ENCODE peak calls at places on chromosomes 12 and 14, in seven cellular contexts. One of them, this sample, is unnamed.

GRCh38 chr14:37116933-37117844 is 55.2 kb downstream of the SLC25A21 start:
- DNase-seq in cardiac muscle cell: no peak
- DNase-seq in ovary: no peak
- DNase-seq in WERI-Rb-1: no peak
- DNase-seq in thoracic aorta: no peak
- DNase-seq in K562: no peak
- DNase-seq in pancreas: no peak
- DNase-seq in this sample: no peak

GRCh38 chr12:15709524-15709923 is 79.7 kb downstream of the EPS8 start:
- DNase-seq in cardiac muscle cell: no peak
- DNase-seq in ovary: no peak
- DNase-seq in WERI-Rb-1: no peak
- DNase-seq in thoracic aorta: no peak
- DNase-seq in K562: no peak
- DNase-seq in pancreas: no peak
- DNase-seq in this sample: no peak

GRCh38 chr14:22510527-22511110 is 78.4 kb downstream of the DAD1 start:
- DNase-seq in cardiac muscle cell: peak
- DNase-seq in ovary: no peak
- DNase-seq in WERI-Rb-1: no peak
- DNase-seq in thoracic aorta: no peak
- DNase-seq in K562: no peak
- DNase-seq in pancreas: no peak
- DNase-seq in this sample: no peak

GRCh38 chr12:13534645-13535398 is 338.3 kb downstream of the EMP1 start:
- DNase-seq in cardiac muscle cell: peak
- DNase-seq in ovary: peak
- DNase-seq in WERI-Rb-1: peak
- DNase-seq in thoracic aorta: no peak
- DNase-seq in K562: peak
- DNase-seq in pancreas: peak
- DNase-seq in this sample: no peak

GRCh38 chr12:7832059-7832696 is 40.5 kb downstream of the SLC2A14 start:
- DNase-seq in cardiac muscle cell: peak
- DNase-seq in ovary: peak
- DNase-seq in WERI-Rb-1: peak
- DNase-seq in thoracic aorta: no peak
- DNase-seq in K562: peak
- DNase-seq in pancreas: peak
- DNase-seq in this sample: no peak

GRCh38 chr14:54529811-54530210 is 20.1 kb downstream of the CGRRF1 start:
- DNase-seq in cardiac muscle cell: peak
- DNase-seq in ovary: no peak
- DNase-seq in WERI-Rb-1: no peak
- DNase-seq in thoracic aorta: no peak
- DNase-seq in K562: no peak
- DNase-seq in pancreas: no peak
- DNase-seq in this sample: no peak

GRCh38 chr12:59629890-59630289 is 34.1 kb downstream of the SLC16A7 start:
- DNase-seq in cardiac muscle cell: no peak
- DNase-seq in ovary: no peak
- DNase-seq in WERI-Rb-1: no peak
- DNase-seq in thoracic aorta: no peak
- DNase-seq in K562: no peak
- DNase-seq in pancreas: no peak
- DNase-seq in this sample: no peak

GRCh38 chr14:48125654-48126053 is 450.2 kb upstream of the MDGA2 start:
- DNase-seq in cardiac muscle cell: no peak
- DNase-seq in ovary: no peak
- DNase-seq in WERI-Rb-1: peak
- DNase-seq in thoracic aorta: no peak
- DNase-seq in K562: no peak
- DNase-seq in pancreas: peak
- DNase-seq in this sample: no peak

GRCh38 chr12:57280234-57281062 is 29.5 kb upstream of the STAC3 start:
- DNase-seq in cardiac muscle cell: peak
- DNase-seq in ovary: no peak
- DNase-seq in WERI-Rb-1: no peak
- DNase-seq in thoracic aorta: peak
- DNase-seq in K562: peak
- DNase-seq in pancreas: peak
- DNase-seq in this sample: no peak

GRCh38 chr12:127903146-127903545 is 363.8 kb upstream of the TMEM132C start:
- DNase-seq in cardiac muscle cell: no peak
- DNase-seq in ovary: no peak
- DNase-seq in WERI-Rb-1: no peak
- DNase-seq in thoracic aorta: no peak
- DNase-seq in K562: no peak
- DNase-seq in pancreas: no peak
- DNase-seq in this sample: no peak

GRCh38 chr12:108642899-108643654 is 9.4 kb upstream of the SELPLG start:
- DNase-seq in cardiac muscle cell: no peak
- DNase-seq in ovary: no peak
- DNase-seq in WERI-Rb-1: no peak
- DNase-seq in thoracic aorta: no peak
- DNase-seq in K562: no peak
- DNase-seq in pancreas: no peak
- DNase-seq in this sample: no peak
- H3K27ac ChIP-seq in cardiac muscle cell: peak
- H3K27ac ChIP-seq in ovary: no peak
- H3K27ac ChIP-seq in WERI-Rb-1: no peak
- H3K27ac ChIP-seq in thoracic aorta: peak
- H3K27ac ChIP-seq in K562: no peak
- H3K27ac ChIP-seq in pancreas: no peak
- H3K27ac ChIP-seq in this sample: no peak

GRCh38 chr14:106875503-106875902 is 1349.1 kb downstream of the TMEM121 start:
- DNase-seq in cardiac muscle cell: no peak
- DNase-seq in ovary: peak
- DNase-seq in WERI-Rb-1: peak
- DNase-seq in thoracic aorta: no peak
- DNase-seq in K562: no peak
- DNase-seq in pancreas: no peak
- DNase-seq in this sample: no peak

GRCh38 chr14:106874365-106874764 is 1348.0 kb downstream of the TMEM121 start:
- DNase-seq in cardiac muscle cell: no peak
- DNase-seq in ovary: no peak
- DNase-seq in WERI-Rb-1: no peak
- DNase-seq in thoracic aorta: no peak
- DNase-seq in K562: no peak
- DNase-seq in pancreas: no peak
- DNase-seq in this sample: no peak

GRCh38 chr14:106876711-106877110 is 1350.3 kb downstream of the TMEM121 start:
- DNase-seq in cardiac muscle cell: no peak
- DNase-seq in ovary: no peak
- DNase-seq in WERI-Rb-1: no peak
- DNase-seq in thoracic aorta: no peak
- DNase-seq in K562: no peak
- DNase-seq in pancreas: no peak
- DNase-seq in this sample: no peak

GRCh38 chr14:106877527-106877926 is 1351.1 kb downstream of the TMEM121 start:
- DNase-seq in cardiac muscle cell: no peak
- DNase-seq in ovary: no peak
- DNase-seq in WERI-Rb-1: no peak
- DNase-seq in thoracic aorta: no peak
- DNase-seq in K562: no peak
- DNase-seq in pancreas: no peak
- DNase-seq in this sample: no peak

GRCh38 chr14:106872619-106873446 is 1346.5 kb downstream of the TMEM121 start:
- DNase-seq in cardiac muscle cell: no peak
- DNase-seq in ovary: peak
- DNase-seq in WERI-Rb-1: peak
- DNase-seq in thoracic aorta: no peak
- DNase-seq in K562: peak
- DNase-seq in pancreas: peak
- DNase-seq in this sample: no peak
- TF ChIP-seq CTCF in cardiac muscle cell: no peak
- TF ChIP-seq CTCF in ovary: no peak
- TF ChIP-seq CTCF in WERI-Rb-1: peak
- TF ChIP-seq CTCF in thoracic aorta: peak
- TF ChIP-seq CTCF in K562: peak
- TF ChIP-seq CTCF in pancreas: peak
- TF ChIP-seq CTCF in this sample: peak

DNA sequence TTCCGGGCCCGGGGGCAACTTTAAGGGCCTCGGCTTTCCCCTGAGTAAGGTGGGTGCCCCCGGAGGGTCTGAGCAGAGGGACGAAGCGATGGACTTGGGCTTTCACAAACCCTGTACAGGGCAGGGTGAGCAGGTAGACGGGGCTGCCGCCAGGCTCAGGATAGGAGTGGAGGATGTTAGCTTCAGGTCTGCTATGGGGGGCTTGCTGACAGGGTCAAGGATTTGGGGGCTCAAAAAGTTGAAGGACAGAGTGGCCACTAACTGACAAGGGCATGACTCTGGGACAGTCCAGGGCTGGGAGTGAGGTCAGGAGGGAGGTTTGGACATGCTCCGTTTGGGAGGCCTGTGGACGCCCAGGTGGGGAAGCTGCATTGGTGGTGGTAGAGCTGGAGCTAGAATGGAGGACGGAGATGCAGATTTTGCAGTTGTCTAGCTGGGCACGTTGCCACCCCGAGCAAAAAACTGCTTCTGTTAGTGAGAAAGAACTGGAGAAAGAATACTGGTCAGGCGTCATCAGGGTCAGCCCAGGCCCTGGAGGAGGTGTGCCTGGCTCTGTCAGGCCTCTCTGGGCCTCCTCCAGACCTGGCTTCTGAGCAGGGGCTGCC is 113.3 kb downstream of the ADGRD1 start:
- DNase-seq in cardiac muscle cell: no peak
- DNase-seq in ovary: peak
- DNase-seq in WERI-Rb-1: no peak
- DNase-seq in thoracic aorta: no peak
- DNase-seq in K562: no peak
- DNase-seq in pancreas: no peak
- DNase-seq in this sample: no peak
- H3K27ac ChIP-seq in cardiac muscle cell: no peak
- H3K27ac ChIP-seq in ovary: peak
- H3K27ac ChIP-seq in WERI-Rb-1: no peak
- H3K27ac ChIP-seq in thoracic aorta: no peak
- H3K27ac ChIP-seq in K562: no peak
- H3K27ac ChIP-seq in pancreas: no peak
- H3K27ac ChIP-seq in this sample: no peak

GRCh38 chr12:96986883-96987523 is 79.9 kb downstream of the NEDD1 start:
- DNase-seq in cardiac muscle cell: peak
- DNase-seq in ovary: no peak
- DNase-seq in WERI-Rb-1: no peak
- DNase-seq in thoracic aorta: no peak
- DNase-seq in K562: peak
- DNase-seq in pancreas: no peak
- DNase-seq in this sample: no peak
- TF ChIP-seq CTCF in cardiac muscle cell: peak
- TF ChIP-seq CTCF in ovary: no peak
- TF ChIP-seq CTCF in WERI-Rb-1: no peak
- TF ChIP-seq CTCF in thoracic aorta: peak
- TF ChIP-seq CTCF in K562: peak
- TF ChIP-seq CTCF in pancreas: no peak
- TF ChIP-seq CTCF in this sample: no peak

DNA sequence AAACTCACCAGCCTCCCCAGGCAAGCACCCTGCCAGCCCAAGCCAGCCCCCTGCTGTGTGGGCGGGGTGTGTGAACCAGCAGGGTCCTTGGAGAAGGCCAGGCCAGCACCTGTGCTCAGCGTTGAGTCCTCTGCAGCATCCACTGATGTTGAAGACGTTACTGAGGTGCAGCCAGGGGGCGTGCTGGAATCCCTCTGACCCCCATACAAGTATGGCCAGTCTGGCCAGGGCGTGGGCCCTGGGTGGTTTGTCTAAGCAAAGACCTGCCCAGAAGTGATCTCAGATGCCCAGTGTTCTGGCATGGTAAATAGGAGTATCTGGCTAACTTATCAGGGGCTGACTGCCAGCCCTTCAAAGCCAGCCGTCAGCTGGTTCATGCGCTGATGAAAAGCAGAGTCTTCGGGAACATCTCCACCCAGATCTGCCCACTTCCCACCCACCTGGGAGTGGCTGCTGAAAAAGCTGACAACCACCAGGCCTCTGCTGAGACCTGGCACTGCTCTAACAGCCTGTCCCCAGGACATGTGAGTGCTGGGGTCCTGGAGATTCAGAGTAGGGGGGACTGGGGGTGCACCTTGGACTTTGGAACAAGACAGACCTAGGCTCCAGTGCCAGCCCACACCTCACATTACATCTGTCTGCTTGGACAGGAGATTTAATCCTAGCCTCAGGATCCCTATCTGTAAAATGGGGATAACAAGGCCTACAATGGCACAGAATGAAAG is 41.1 kb downstream of the ACTN1 start:
- DNase-seq in cardiac muscle cell: no peak
- DNase-seq in ovary: no peak
- DNase-seq in WERI-Rb-1: no peak
- DNase-seq in thoracic aorta: no peak
- DNase-seq in K562: no peak
- DNase-seq in pancreas: peak
- DNase-seq in this sample: no peak
- H3K27ac ChIP-seq in cardiac muscle cell: peak
- H3K27ac ChIP-seq in ovary: peak
- H3K27ac ChIP-seq in WERI-Rb-1: no peak
- H3K27ac ChIP-seq in thoracic aorta: peak
- H3K27ac ChIP-seq in K562: no peak
- H3K27ac ChIP-seq in pancreas: peak
- H3K27ac ChIP-seq in this sample: peak

DNA sequence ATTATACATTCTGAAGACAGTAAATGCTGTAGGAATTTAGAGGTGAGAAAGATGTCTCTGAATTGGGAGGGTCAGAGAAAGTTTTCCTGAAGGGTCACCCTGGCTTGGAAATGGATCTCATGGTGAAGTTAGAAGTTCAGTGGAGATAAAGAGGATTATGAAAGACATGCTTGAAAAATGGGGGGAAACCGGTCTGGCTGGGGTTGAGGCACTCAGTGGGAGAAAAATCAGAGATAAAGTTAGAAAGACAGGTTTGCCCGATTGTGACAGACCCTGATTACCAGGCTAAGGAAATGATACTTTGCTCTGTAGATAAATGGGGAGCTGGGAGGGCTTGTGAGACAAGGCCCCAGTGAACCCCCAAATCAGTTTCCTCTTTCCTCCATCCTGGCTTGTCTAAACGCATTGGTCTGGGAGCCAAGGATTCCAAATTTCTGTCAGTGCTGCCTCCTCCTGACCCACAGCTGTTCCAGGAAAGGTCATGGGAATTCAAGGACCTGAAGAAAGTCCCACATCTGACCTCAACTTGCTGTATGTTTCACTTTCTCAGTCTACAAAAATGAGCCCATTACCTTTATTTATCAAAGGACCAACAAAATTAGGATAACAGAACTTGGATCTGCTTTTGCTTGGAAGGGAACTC is 3.6 kb upstream of the RNASE7 start:
- DNase-seq in cardiac muscle cell: no peak
- DNase-seq in ovary: no peak
- DNase-seq in WERI-Rb-1: no peak
- DNase-seq in thoracic aorta: no peak
- DNase-seq in K562: no peak
- DNase-seq in pancreas: peak
- DNase-seq in this sample: no peak
- TF ChIP-seq CTCF in cardiac muscle cell: no peak
- TF ChIP-seq CTCF in ovary: no peak
- TF ChIP-seq CTCF in WERI-Rb-1: no peak
- TF ChIP-seq CTCF in thoracic aorta: no peak
- TF ChIP-seq CTCF in K562: no peak
- TF ChIP-seq CTCF in pancreas: no peak
- TF ChIP-seq CTCF in this sample: no peak

This sample was measured in vagina.